ENCODE peak calls at places on chromosomes 6 and 20, in five cellular contexts. N, V, F, X and P are unnamed samples.

GRCh38 chr20:43185901-43186300 is 3.8 kb downstream of the PTPRT start:
- DNase-seq in N (no peak), F (no peak), X (no peak), V (no peak), P (no peak)

GRCh38 chr6:128241221-128241620 is 279.2 kb downstream of the PTPRK start:
- DNase-seq in F (no peak), X (no peak), V (no peak), N (no peak), P (no peak)

GRCh38 chr6:47780510-47781356 is 1.1 kb upstream of the OPN5 start:
- DNase-seq in X (peak), V (no peak), N (peak), F (no peak), P (peak)

GRCh38 chr20:18524646-18525045 is 16.9 kb downstream of the SEC23B start:
- DNase-seq in X (no peak), F (no peak), N (peak), V (no peak), P (peak)

GRCh38 chr6:159582736-159583135 is 110.3 kb downstream of the SOD2 start:
- DNase-seq in X (no peak), F (no peak), V (no peak), N (no peak), P (no peak)

GRCh38 chr6:45613678-45614077 is 235.9 kb upstream of the SUPT3H start:
- DNase-seq in N (peak), F (no peak), V (no peak), X (no peak), P (peak)

GRCh38 chr20:18621004-18621403 is 33.1 kb downstream of the DTD1 start:
- DNase-seq in V (no peak), X (no peak), F (no peak), N (no peak), P (no peak)

GRCh38 chr20:9015984-9016324 is 52.9 kb upstream of the PLCB4 start:
- DNase-seq in V (no peak), X (peak), F (no peak), N (peak), P (peak)

GRCh38 chr6:80435457-80435856 is 329.0 kb downstream of the BCKDHB start:
- DNase-seq in V (no peak), F (no peak), X (no peak), N (no peak), P (peak)

GRCh38 chr20:43438578-43439316 is 18.9 kb upstream of the SRSF6 start:
- DNase-seq in V (no peak), F (no peak), N (no peak), X (no peak), P (no peak)

GRCh38 chr6:148700713-148701392 is 46.0 kb upstream of the UST start:
- DNase-seq in X (no peak), N (peak), F (no peak), V (no peak), P (peak)

GRCh38 chr20:38723982-38724602 is at the start of gene SLC32A1:
- DNase-seq in F (no peak), V (no peak), X (no peak), N (no peak), P (no peak)

GRCh38 chr6:53506872-53507271 is 38.0 kb downstream of the GCLC start:
- DNase-seq in V (no peak), F (no peak), X (no peak), N (no peak), P (no peak)

GRCh38 chr20:43840382-43841070 is 74.1 kb upstream of the TOX2 start:
- DNase-seq in N (peak), F (no peak), X (no peak), V (no peak), P (peak)

GRCh38 chr6:100283288-100283687 is 181.4 kb downstream of the SIM1 start:
- DNase-seq in V (no peak), F (no peak), N (peak), X (peak), P (peak)

GRCh38 chr6:44603044-44603686 is 215.7 kb downstream of the CDC5L start:
- DNase-seq in N (no peak), F (no peak), X (no peak), V (no peak), P (no peak)

GRCh38 chr6:43143235-43144124 is 27.6 kb upstream of the SRF start:
- DNase-seq in F (no peak), V (peak), N (peak), X (peak), P (peak)

GRCh38 chr6:154491567-154492470 is 18.7 kb downstream of the CNKSR3 start:
- DNase-seq in X (no peak), N (no peak), F (no peak), V (no peak), P (no peak)

GRCh38 chr20:11697055-11697454 is 220.6 kb upstream of the BTBD3 start:
- DNase-seq in F (no peak), N (no peak), X (no peak), V (no peak), P (no peak)

GRCh38 chr20:56202493-56203077 is 45.9 kb upstream of the MC3R start:
- DNase-seq in V (no peak), N (peak), F (no peak), X (no peak), P (peak)

GRCh38 chr6:112189494-112189893 is 64.9 kb downstream of the LAMA4 start:
- DNase-seq in V (no peak), X (no peak), F (no peak), N (no peak), P (peak)

GRCh38 chr6:140441256-140441655 is 1066.8 kb upstream of the CITED2 start:
- DNase-seq in X (peak), N (peak), V (peak), F (no peak), P (peak)

GRCh38 chr6:134161036-134161435 is 108.6 kb upstream of the SLC2A12 start:
- DNase-seq in F (no peak), N (peak), V (no peak), X (no peak), P (no peak)

GRCh38 chr20:11232896-11233295 is 559.1 kb upstream of the JAG1 start:
- DNase-seq in F (no peak), V (no peak), N (no peak), X (no peak), P (no peak)

GRCh38 chr20:46954490-46955038 is 59.9 kb downstream of the EYA2 start:
- DNase-seq in V (no peak), N (peak), F (no peak), X (peak), P (peak)
- H3K4me3 ChIP-seq in V (no peak), N (no peak), F (no peak), X (peak), P (no peak)

DNA sequence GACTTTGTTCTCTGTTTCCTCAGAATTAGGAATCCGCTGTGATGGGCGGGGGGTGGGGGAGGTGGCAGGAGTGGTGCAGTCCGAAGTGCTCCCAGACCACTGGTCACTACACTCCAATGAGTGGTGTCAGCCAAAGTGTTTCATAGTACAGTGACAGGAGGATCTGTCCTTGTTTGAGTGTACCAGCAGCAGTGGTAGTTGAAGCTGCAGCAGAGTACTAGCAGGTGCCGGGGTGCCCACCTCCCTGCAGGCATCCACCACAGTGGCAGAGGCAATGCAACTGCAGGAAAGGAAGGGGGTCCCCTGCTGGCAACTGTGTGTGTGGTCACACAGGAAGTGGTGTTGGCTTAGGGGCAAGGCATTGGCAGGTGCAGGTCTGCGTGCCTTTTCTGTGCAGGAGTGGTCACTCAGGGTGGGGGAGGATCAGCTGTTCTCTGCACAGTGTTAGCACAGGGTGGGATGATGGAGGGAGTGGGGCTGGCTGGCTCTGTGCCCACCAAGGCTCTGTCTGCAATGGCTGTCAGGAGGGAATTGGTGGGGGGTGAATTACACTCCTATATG is 9.7 kb downstream of the HLA-DOB start:
- DNase-seq in N (no peak), X (no peak), V (no peak), F (no peak), P (no peak)
- TF ChIP-seq CTCF in N (no peak), X (no peak), V (no peak), F (no peak), P (no peak)

GRCh38 chr6:25248100-25248499 is 31.1 kb upstream of the CARMIL1 start:
- DNase-seq in V (no peak), F (no peak), N (peak), X (no peak), P (peak)
- H3K4me3 ChIP-seq in V (no peak), F (no peak), N (no peak), X (no peak), P (no peak)

GRCh38 chr20:50399003-50399916 is 110.9 kb upstream of the PTPN1 start:
- DNase-seq in X (no peak), V (peak), N (no peak), F (no peak), P (no peak)
- TF ChIP-seq CTCF in X (no peak), V (no peak), N (no peak), F (no peak), P (no peak)